ENCODE peak calls at places on chromosomes 16 and 17, in six cellular contexts. F is AG08395; I is foreskin keratinocyte; U is neuronal stem cell; B is PC-3; C is CD8-positive, alpha-beta memory T cell. R is an unnamed sample.

GRCh38 chr17:33072421-33073175 is 81.0 kb downstream of the SPACA3 start:
- DNase-seq in I (no peak), U (no peak), F (peak; percentile 37), C (no peak), B (peak; percentile 58), R (no peak)

GRCh38 chr16:11631214-11631613 is 37.0 kb upstream of the SNN start:
- DNase-seq in B (no peak), F (no peak), I (no peak), U (no peak), C (no peak), R (no peak)

GRCh38 chr17:65167581-65167980 is 30.4 kb downstream of the RGS9 start:
- DNase-seq in B (no peak), I (no peak), F (no peak), C (no peak), U (no peak), R (no peak)

GRCh38 chr17:49691086-49691676 is 13.3 kb upstream of the SPOP start:
- DNase-seq in B (no peak), U (no peak), C (no peak), F (no peak), I (no peak), R (no peak)

GRCh38 chr17:32610943-32611342 is 124.2 kb downstream of the CDK5R1 start:
- DNase-seq in I (no peak), B (no peak), C (no peak), U (no peak), F (no peak), R (no peak)

GRCh38 chr16:80974649-80975376 is 31.9 kb downstream of the CMC2 start:
- DNase-seq in B (peak; percentile 6), U (no peak), F (no peak), I (no peak), C (no peak), R (no peak)

GRCh38 chr16:77674888-77675287 is 47.4 kb upstream of the NUDT7 start:
- DNase-seq in B (no peak), U (no peak), F (peak; percentile 57), I (no peak), C (no peak), R (no peak)

GRCh38 chr16:82264781-82265180 is 94.8 kb upstream of the MPHOSPH6 start:
- DNase-seq in C (no peak), B (no peak), F (no peak), I (no peak), U (no peak), R (no peak)

GRCh38 chr17:39079836-39080235 is 71.6 kb downstream of the PLXDC1 start:
- DNase-seq in F (no peak), B (no peak), I (no peak), U (no peak), C (no peak), R (no peak)